ENCODE peak calls at places on chromosomes 11 and 22, in ten cellular contexts. K, M, H, L, J, C, Q, T, Z and D are unnamed samples.

GRCh38 chr11:86508604-86509471 is 134.2 kb downstream of the CCDC81 start:
- DNase-seq in Q (no peak), H (no peak), C (no peak), L (no peak), M (no peak), J (no peak), Z (no peak), K (peak), T (no peak), D (no peak)

GRCh38 chr11:103889679-103890078 is 146.8 kb upstream of the DDI1 start:
- DNase-seq in H (no peak), L (no peak), J (no peak), Q (no peak), T (no peak), C (no peak), K (peak), Z (no peak), M (no peak), D (no peak)

GRCh38 chr11:13140873-13141655 is 131.9 kb downstream of the RASSF10 start:
- DNase-seq in J (no peak), K (peak), Z (no peak), T (no peak), L (no peak), C (no peak), H (no peak), Q (no peak), M (no peak), D (no peak)

GRCh38 chr22:44799077-44799931 is 46.9 kb downstream of the ARHGAP8 start:
- DNase-seq in M (no peak), K (no peak), J (no peak), T (no peak), L (no peak), H (no peak), Z (no peak), C (no peak), Q (no peak), D (no peak)

GRCh38 chr22:26757496-26757895 is 100.1 kb downstream of the MIAT start:
- DNase-seq in K (no peak), L (no peak), M (no peak), T (no peak), C (no peak), J (no peak), Q (no peak), Z (no peak), H (no peak), D (no peak)

GRCh38 chr22:35349704-35350538 is 31.0 kb upstream of the HMOX1 start:
- DNase-seq in J (no peak), C (no peak), K (peak), M (no peak), T (no peak), L (no peak), Q (peak), Z (no peak), H (no peak), D (peak)

GRCh38 chr22:37176464-37177061 is 11.5 kb downstream of the C1QTNF6 start:
- DNase-seq in M (peak), Q (no peak), J (no peak), K (peak), L (peak), C (peak), T (peak), Z (peak), H (no peak), D (no peak)

GRCh38 chr22:42596863-42597530 is 17.7 kb downstream of the POLDIP3 start:
- DNase-seq in M (no peak), L (no peak), H (no peak), Z (no peak), K (no peak), Q (no peak), J (no peak), C (no peak), T (no peak), D (no peak)

GRCh38 chr11:32312206-32312817 is 123.0 kb downstream of the WT1 start:
- DNase-seq in Z (peak), C (no peak), Q (no peak), H (no peak), J (no peak), T (peak), L (no peak), K (peak), M (no peak), D (no peak)

GRCh38 chr11:111598546-111598945 is 3.7 kb upstream of the SIK2 start:
- DNase-seq in K (peak), C (no peak), T (peak), H (no peak), L (no peak), M (no peak), Q (no peak), J (no peak), Z (no peak), D (no peak)

GRCh38 chr11:57515332-57516060 is at the start of gene SLC43A1:
- DNase-seq in J (peak), T (peak), H (no peak), K (peak), M (peak), L (peak), Z (peak), Q (peak), C (peak), D (peak)

GRCh38 chr11:8689726-8690255 is 7.2 kb downstream of the RPL27A start:
- DNase-seq in M (peak), L (no peak), T (no peak), K (peak), C (no peak), H (no peak), Z (no peak), J (no peak), Q (peak), D (no peak)

GRCh38 chr11:66347425-66348276 is at the start of gene B4GAT1:
- DNase-seq in Q (peak), C (peak), Z (peak), T (peak), L (peak), M (peak), K (peak), H (peak), J (peak), D (peak)

GRCh38 chr11:72084076-72084475 is 3.4 kb downstream of the LRRC51 start:
- DNase-seq in Q (no peak), L (no peak), T (no peak), K (no peak), J (no peak), C (no peak), H (no peak), M (no peak), Z (no peak), D (no peak)

GRCh38 chr11:76291576-76292526 is 85.5 kb upstream of the WNT11 start:
- DNase-seq in Q (no peak), H (no peak), M (no peak), K (no peak), T (no peak), J (peak), L (no peak), C (no peak), Z (no peak), D (no peak)

GRCh38 chr22:24440718-24441405 is 13.5 kb downstream of the ADORA2A start:
- DNase-seq in M (no peak), L (no peak), H (no peak), Z (no peak), C (no peak), Q (no peak), J (no peak), K (no peak), T (no peak), D (no peak)

GRCh38 chr22:24156146-24156914 is 25.0 kb upstream of the SUSD2 start:
- DNase-seq in Z (peak), K (peak), H (no peak), C (no peak), L (no peak), T (peak), J (peak), M (no peak), Q (peak), D (peak)

GRCh38 chr11:70944636-70945035 is 307.7 kb downstream of the SHANK2 start:
- DNase-seq in J (no peak), T (no peak), L (peak), H (no peak), M (no peak), C (no peak), Q (no peak), Z (no peak), K (no peak), D (no peak)

GRCh38 chr11:9758676-9759518 is 95.0 kb downstream of the SWAP70 start:
- DNase-seq in Z (peak), Q (peak), T (peak), M (peak), L (peak), J (peak), H (no peak), C (peak), K (peak), D (peak)

GRCh38 chr11:92827132-92827531 is 142.3 kb upstream of the MTNR1B start:
- DNase-seq in C (no peak), M (no peak), L (no peak), T (no peak), H (no peak), Z (no peak), Q (no peak), K (no peak), J (no peak), D (no peak)

GRCh38 chr11:69726481-69726880 is 22.7 kb upstream of the FGF19 start:
- DNase-seq in J (no peak), Q (no peak), L (no peak), C (no peak), M (no peak), H (no peak), Z (no peak), T (no peak), K (no peak), D (no peak)

GRCh38 chr11:114036156-114036811 is 23.2 kb upstream of the ZBTB16 start:
- DNase-seq in H (peak), K (peak), C (peak), L (peak), M (peak), Z (peak), T (peak), Q (peak), J (no peak), D (no peak)

GRCh38 chr11:32439488-32440210 is 4.3 kb upstream of the WT1 start:
- DNase-seq in C (no peak), Z (no peak), L (no peak), T (no peak), J (no peak), H (no peak), K (no peak), M (no peak), Q (no peak), D (no peak)